ENCODE peak calls at places on chromosome 22, in eight cellular contexts. X, I, B, Z, K, G, J and S are unnamed samples.

GRCh38 chr22:42358643-42359558 is 73.3 kb downstream of the NFAM1 start:
- DNase-seq in X (no peak), I (no peak), B (no peak), Z (no peak), K (no peak), G (no peak), J (no peak), S (no peak)

GRCh38 chr22:42553475-42554361 is at the start of gene SERHL2:
- DNase-seq in X (peak; percentile 95), I (peak; percentile 94), B (peak; percentile 36), Z (peak; percentile 92), K (peak; percentile 90), G (peak; percentile 99), J (peak; percentile 71), S (peak; percentile 82)

GRCh38 chr22:23784215-23784732 is 2.5 kb upstream of the SMARCB1 start:
- DNase-seq in X (no peak), I (no peak), B (no peak), Z (peak; percentile 46), K (no peak), G (no peak), J (no peak), S (no peak)

GRCh38 chr22:41050873-41051272 is 41.5 kb upstream of the EP300 start:
- DNase-seq in X (no peak), I (no peak), B (no peak), Z (no peak), K (no peak), G (no peak), J (no peak), S (no peak)

GRCh38 chr22:22928666-22929380 is 41.2 kb downstream of the IGLL5 start:
- DNase-seq in X (no peak), I (no peak), B (no peak), Z (peak; percentile 38), K (peak; percentile 53), G (no peak), J (peak; percentile 33), S (peak; percentile 100)

GRCh38 chr22:42324991-42325710 is 54.7 kb upstream of the TCF20 start:
- DNase-seq in X (no peak), I (no peak), B (no peak), Z (peak; percentile 31), K (no peak), G (no peak), J (no peak), S (no peak)

GRCh38 chr22:19109198-19110063 is 12.8 kb downstream of the DGCR2 start:
- DNase-seq in X (peak; percentile 66), I (no peak), B (peak; percentile 83), Z (peak; percentile 68), K (no peak), G (no peak), J (peak; percentile 90), S (peak; percentile 83)

GRCh38 chr22:47063071-47063509 is 300.6 kb downstream of the TBC1D22A start:
- DNase-seq in X (peak; percentile 53), I (no peak), B (no peak), Z (peak; percentile 14), K (no peak), G (no peak), J (no peak), S (no peak)

GRCh38 chr22:30871391-30872281 is 96.9 kb downstream of the MORC2 start:
- DNase-seq in X (peak; percentile 56), I (no peak), B (no peak), Z (no peak), K (peak; percentile 35), G (no peak), J (no peak), S (no peak)

GRCh38 chr22:47292546-47293320 is 530.3 kb downstream of the TBC1D22A start:
- DNase-seq in X (no peak), I (no peak), B (no peak), Z (peak; percentile 27), K (no peak), G (no peak), J (peak; percentile 22), S (peak; percentile 27)

GRCh38 chr22:17772249-17772962 is 1.9 kb downstream of the BID start:
- DNase-seq in X (no peak), I (no peak), B (peak; percentile 72), Z (no peak), K (no peak), G (peak; percentile 30), J (no peak), S (no peak)

GRCh38 chr22:30705710-30706651 is 11.3 kb downstream of the OSBP2 start:
- DNase-seq in X (no peak), I (no peak), B (no peak), Z (no peak), K (no peak), G (no peak), J (no peak), S (no peak)

GRCh38 chr22:41951898-41952474 is at the start of gene SMIM45:
- DNase-seq in X (no peak), I (peak; percentile 45), B (no peak), Z (no peak), K (no peak), G (no peak), J (peak; percentile 10), S (no peak)

GRCh38 chr22:41216984-41217383 is 11.9 kb downstream of the L3MBTL2 start:
- DNase-seq in X (no peak), I (no peak), B (no peak), Z (no peak), K (no peak), G (no peak), J (peak; percentile 44), S (no peak)

GRCh38 chr22:30934053-30934452 is 34.5 kb downstream of the MORC2 start:
- DNase-seq in X (no peak), I (no peak), B (no peak), Z (no peak), K (no peak), G (no peak), J (no peak), S (no peak)

GRCh38 chr22:22030493-22031182 is 48.1 kb upstream of the TOP3B start:
- DNase-seq in X (no peak), I (no peak), B (no peak), Z (no peak), K (no peak), G (peak; percentile 36), J (peak; percentile 8), S (no peak)

GRCh38 chr22:28989035-28989464 is 72.6 kb downstream of the C22orf31 start:
- DNase-seq in X (no peak), I (no peak), B (no peak), Z (no peak), K (no peak), G (no peak), J (peak; percentile 23), S (no peak)

GRCh38 chr22:32204856-32205722 is at the start of gene RFPL2:
- DNase-seq in X (no peak), I (peak; percentile 57), B (no peak), Z (no peak), K (peak; percentile 69), G (peak; percentile 79), J (peak; percentile 4), S (no peak)

GRCh38 chr22:47200273-47201051 is 438.0 kb downstream of the TBC1D22A start:
- DNase-seq in X (no peak), I (no peak), B (no peak), Z (peak; percentile 25), K (no peak), G (no peak), J (peak; percentile 32), S (peak; percentile 30)

GRCh38 chr22:39073941-39074340 is 3.1 kb upstream of the APOBEC3G start:
- DNase-seq in X (no peak), I (no peak), B (no peak), Z (no peak), K (no peak), G (no peak), J (no peak), S (no peak)

GRCh38 chr22:39070186-39070585 is 6.9 kb upstream of the APOBEC3G start:
- DNase-seq in X (no peak), I (no peak), B (no peak), Z (no peak), K (no peak), G (no peak), J (no peak), S (no peak)

GRCh38 chr22:39068033-39068785 is 8.9 kb upstream of the APOBEC3G start:
- DNase-seq in X (no peak), I (no peak), B (peak; percentile 97), Z (no peak), K (no peak), G (no peak), J (no peak), S (no peak)
- TF ChIP-seq CTCF in X (no peak), I (peak; percentile 39), B (peak; percentile 65), Z (no peak), K (no peak), G (peak; percentile 6), J (no peak), S (no peak)

DNA sequence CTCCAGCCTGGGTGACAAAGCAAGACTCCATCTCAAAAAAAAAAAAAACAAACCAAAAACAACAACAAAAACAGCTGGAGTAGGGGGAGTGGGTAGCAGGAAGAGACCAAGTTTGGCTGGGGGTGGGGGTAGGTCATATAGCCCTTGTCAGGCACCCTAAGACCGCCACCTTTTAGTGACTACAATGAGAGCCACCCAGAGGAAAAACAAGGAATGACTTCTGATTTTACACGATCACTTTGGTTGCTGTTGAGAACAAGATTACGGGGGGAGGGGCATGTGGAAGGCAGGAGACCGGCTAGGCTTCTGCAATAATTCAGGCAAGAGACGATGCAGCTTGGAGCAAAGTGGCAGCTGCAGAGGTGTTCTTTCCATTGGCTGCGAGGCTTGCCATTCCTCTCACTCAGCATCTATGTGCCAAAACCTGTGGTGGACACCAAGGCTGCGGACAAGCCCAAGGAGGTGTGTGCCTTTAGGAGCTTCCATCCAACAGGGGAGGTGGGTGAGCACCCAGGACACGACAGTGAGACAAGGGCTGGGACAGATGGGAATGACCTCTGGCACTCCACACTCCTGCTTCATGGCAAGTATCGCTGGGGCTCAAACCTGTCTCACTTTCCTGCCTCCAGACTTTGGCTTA is 1.7 kb downstream of the RPS19BP1 start:
- DNase-seq in X (no peak), I (peak; percentile 17), B (peak; percentile 65), Z (no peak), K (peak; percentile 38), G (no peak), J (peak; percentile 59), S (no peak)
- TF ChIP-seq CTCF in X (no peak), I (peak; percentile 46), B (peak; percentile 62), Z (no peak), K (no peak), G (peak; percentile 8), J (peak; percentile 40), S (peak; percentile 41)

DNA sequence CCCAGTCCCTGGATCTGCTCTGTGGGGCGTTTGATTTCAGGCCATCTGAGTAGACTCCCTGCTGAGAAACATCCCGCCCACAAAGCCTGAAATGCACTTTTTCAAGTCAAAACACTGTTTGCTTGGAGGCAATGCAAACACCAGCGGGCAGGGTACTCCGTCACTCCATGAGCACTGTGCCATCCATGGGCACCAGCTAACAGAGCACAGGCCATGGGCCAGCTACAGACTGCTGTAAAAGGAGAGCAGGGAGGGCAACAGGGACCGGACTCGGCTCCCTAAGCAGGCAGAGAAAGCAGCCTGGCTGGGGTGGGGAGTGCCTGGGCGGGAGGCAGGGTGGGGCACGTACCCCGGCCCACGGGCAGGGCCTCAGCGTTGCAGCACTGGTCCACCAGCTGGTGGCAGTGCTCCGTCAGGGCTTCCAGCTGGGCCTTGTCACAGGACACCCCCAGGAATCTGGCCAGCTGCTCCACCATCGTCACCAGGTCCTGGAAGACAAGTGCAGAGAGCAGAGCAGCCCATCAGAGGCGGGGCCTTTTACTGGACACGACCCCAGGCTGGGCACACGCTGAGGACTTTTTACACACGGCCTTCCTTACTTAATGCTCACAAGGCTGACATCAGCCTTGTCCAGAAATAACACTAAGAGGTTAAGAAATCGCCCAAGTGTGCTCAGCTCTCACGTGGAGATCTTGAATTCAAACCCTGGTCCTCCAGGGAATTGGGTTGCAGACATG is 16.8 kb upstream of the EFCAB6 start:
- DNase-seq in X (peak; percentile 74), I (no peak), B (no peak), Z (no peak), K (peak; percentile 59), G (no peak), J (peak; percentile 49), S (peak; percentile 25)
- TF ChIP-seq CTCF in X (no peak), I (no peak), B (no peak), Z (no peak), K (no peak), G (no peak), J (no peak), S (no peak)

GRCh38 chr22:50641696-50642607 is 14.0 kb upstream of the ARSA start:
- DNase-seq in X (no peak), I (peak; percentile 65), B (no peak), Z (no peak), K (peak; percentile 57), G (peak; percentile 53), J (peak; percentile 48), S (no peak)
- TF ChIP-seq CTCF in X (peak; percentile 5), I (no peak), B (no peak), Z (no peak), K (peak; percentile 41), G (no peak), J (peak; percentile 54), S (no peak)